ENCODE peak calls at places on chromosomes 2 and 18, in nine cellular contexts. H, V, L, T, B, U, A, J and K are unnamed samples.

GRCh38 chr2:174844295-174844708 is 80.0 kb upstream of the CHRNA1 start:
- DNase-seq in H (no peak), V (no peak), L (no peak), T (no peak), B (no peak), U (no peak), A (no peak), J (no peak), K (no peak)

GRCh38 chr2:44691174-44691785 is 250.2 kb upstream of the SIX3 start:
- DNase-seq in H (no peak), V (no peak), L (no peak), T (no peak), B (no peak), U (no peak), A (no peak), J (no peak), K (no peak)

GRCh38 chr2:237774811-237775553 is 23.6 kb upstream of the RBM44 start:
- DNase-seq in H (no peak), V (peak), L (peak), T (no peak), B (peak), U (peak), A (peak), J (peak), K (peak)

GRCh38 chr2:223786943-223787342 is 50.4 kb downstream of the AP1S3 start:
- DNase-seq in H (no peak), V (no peak), L (no peak), T (no peak), B (no peak), U (no peak), A (no peak), J (no peak), K (no peak)

GRCh38 chr2:146986161-146986560 is 858.7 kb upstream of the ACVR2A start:
- DNase-seq in H (no peak), V (no peak), L (no peak), T (no peak), B (no peak), U (no peak), A (no peak), J (no peak), K (no peak)

GRCh38 chr2:204325468-204325867 is 219.8 kb upstream of the PARD3B start:
- DNase-seq in H (peak), V (peak), L (peak), T (peak), B (peak), U (peak), A (peak), J (peak), K (peak)

GRCh38 chr2:235468978-235469694 is 24.7 kb upstream of the AGAP1 start:
- DNase-seq in H (peak), V (peak), L (no peak), T (no peak), B (peak), U (no peak), A (peak), J (peak), K (no peak)

GRCh38 chr2:42171396-42171971 is 2.3 kb downstream of the EML4 start:
- DNase-seq in H (no peak), V (no peak), L (peak), T (no peak), B (no peak), U (no peak), A (peak), J (no peak), K (no peak)

GRCh38 chr2:40592223-40592622 is 140.3 kb upstream of the SLC8A1 start:
- DNase-seq in H (no peak), V (no peak), L (no peak), T (no peak), B (no peak), U (no peak), A (no peak), J (no peak), K (no peak)

GRCh38 chr2:45302011-45302325 is 292.7 kb upstream of the SIX2 start:
- DNase-seq in H (no peak), V (no peak), L (peak), T (no peak), B (no peak), U (no peak), A (no peak), J (no peak), K (no peak)

GRCh38 chr2:204110250-204111183 is 174.0 kb downstream of the ICOS start:
- DNase-seq in H (no peak), V (peak), L (no peak), T (peak), B (no peak), U (no peak), A (peak), J (no peak), K (peak)

GRCh38 chr2:11622611-11623010 is 47.4 kb downstream of the NTSR2 start:
- DNase-seq in H (no peak), V (no peak), L (no peak), T (no peak), B (no peak), U (no peak), A (no peak), J (no peak), K (no peak)

GRCh38 chr2:108236676-108237335 is 3.0 kb upstream of the SULT1C3 start:
- DNase-seq in H (no peak), V (no peak), L (no peak), T (no peak), B (no peak), U (no peak), A (no peak), J (no peak), K (no peak)

GRCh38 chr2:37653805-37654378 is 17.6 kb downstream of the CDC42EP3 start:
- DNase-seq in H (no peak), V (no peak), L (no peak), T (no peak), B (peak), U (no peak), A (no peak), J (no peak), K (no peak)

GRCh38 chr2:41720702-41721344 is 327.0 kb upstream of the PKDCC start:
- DNase-seq in H (no peak), V (peak), L (no peak), T (no peak), B (no peak), U (no peak), A (peak), J (no peak), K (no peak)

GRCh38 chr18:79200546-79201268 is 131.5 kb downstream of the ATP9B start:
- DNase-seq in H (no peak), V (no peak), L (peak), T (peak), B (peak), U (peak), A (peak), J (no peak), K (peak)

GRCh38 chr2:239022437-239023260 is 174.8 kb downstream of the TWIST2 start:
- DNase-seq in H (no peak), V (no peak), L (no peak), T (no peak), B (no peak), U (no peak), A (no peak), J (no peak), K (no peak)